ENCODE peak calls at places on chromosomes 13 and 19, in seven cellular contexts. C is brain microvascular endothelial cell; P is DND-41; F is dermis blood vessel endothelial cell; W is T-helper 9 cell; K is posterior vena cava; H is activated naive CD8-positive, alpha-beta T cell treated with anti-CD3 and anti-CD28 coated beads, Interleukin-2, amount 50 U/mL, for 24 hours. U is an unnamed sample.

GRCh38 chr19:3184847-3185481 is 766 bp upstream of the NCLN start:
- DNase-seq in C (peak; percentile 75), P (no peak), F (peak; percentile 78), W (peak; percentile 68), K (no peak), H (peak; percentile 69), U (peak; percentile 60)

GRCh38 chr19:18904334-18905057 is 8.5 kb upstream of the CERS1 start:
- DNase-seq in C (no peak), P (no peak), F (no peak), W (no peak), K (no peak), H (no peak), U (no peak)

GRCh38 chr19:44603201-44603945 is 10.0 kb upstream of the IGSF23 start:
- DNase-seq in C (peak; percentile 91), P (no peak), F (peak; percentile 97), W (no peak), K (no peak), H (no peak), U (no peak)

GRCh38 chr13:91072511-91072910 is 275.0 kb upstream of the MIR17HG start:
- DNase-seq in C (no peak), P (no peak), F (no peak), W (no peak), K (no peak), H (no peak), U (no peak)

GRCh38 chr19:10855879-10856522 is 7.8 kb downstream of the C19orf38 start:
- DNase-seq in C (no peak), P (peak; percentile 55), F (peak; percentile 58), W (no peak), K (no peak), H (no peak), U (peak; percentile 29)

GRCh38 chr19:4034048-4035017 is 26.8 kb downstream of the PIAS4 start:
- DNase-seq in C (no peak), P (no peak), F (no peak), W (no peak), K (no peak), H (no peak), U (no peak)

GRCh38 chr19:1814391-1814790 is 2.3 kb upstream of the ATP8B3 start:
- DNase-seq in C (no peak), P (no peak), F (no peak), W (no peak), K (no peak), H (no peak), U (no peak)

GRCh38 chr13:24307211-24308067 is 1.9 kb upstream of the C1QTNF9 start:
- DNase-seq in C (no peak), P (no peak), F (peak; percentile 27), W (no peak), K (no peak), H (no peak), U (no peak)

GRCh38 chr13:32234914-32235313 is 80.2 kb downstream of the ZAR1L start:
- DNase-seq in C (no peak), P (peak; percentile 31), F (no peak), W (peak; percentile 2), K (no peak), H (no peak), U (no peak)

GRCh38 chr19:45011959-45012358 is 10.7 kb downstream of the RELB start:
- DNase-seq in C (no peak), P (no peak), F (no peak), W (no peak), K (no peak), H (no peak), U (no peak)